ENCODE peak calls at places on chromosomes 1 and 21, in four cellular contexts. Z is HL-60, P is body of pancreas, N is brain microvascular endothelial cell. R is an unnamed sample.

GRCh38 chr1:233256191-233256590 is 39.3 kb downstream of the PCNX2 start:
- DNase-seq in Z (no peak), N (no peak), P (no peak), R (no peak)

GRCh38 chr1:44636711-44637589 is 37.3 kb downstream of the TMEM53 start:
- DNase-seq in P (no peak), N (no peak), Z (no peak), R (no peak)

GRCh38 chr1:119631433-119632102 is 16.5 kb downstream of the ZNF697 start:
- DNase-seq in P (peak; percentile 90), Z (no peak), N (peak; percentile 66), R (peak; percentile 93)

GRCh38 chr1:155186955-155187891 is 13.6 kb downstream of the TRIM46 start:
- DNase-seq in P (no peak), N (no peak), Z (no peak), R (peak; percentile 37)

GRCh38 chr1:199279872-199280649 is 641.2 kb downstream of the PTPRC start:
- DNase-seq in P (no peak), N (peak; percentile 46), Z (no peak), R (no peak)

GRCh38 chr1:178664278-178664677 is 60.8 kb upstream of the RALGPS2 start:
- DNase-seq in P (no peak), N (no peak), Z (peak; percentile 60), R (no peak)

GRCh38 chr1:119542492-119542946 is 35.5 kb downstream of the HSD3B1 start:
- DNase-seq in P (peak; percentile 73), Z (no peak), N (no peak), R (no peak)

GRCh38 chr1:42177551-42177981 is 13.0 kb upstream of the GUCA2A start:
- DNase-seq in N (peak; percentile 76), P (peak; percentile 28), Z (no peak), R (peak; percentile 60)

GRCh38 chr1:34946211-34946610 is 16.8 kb upstream of the DLGAP3 start:
- DNase-seq in Z (no peak), P (no peak), N (no peak), R (no peak)

GRCh38 chr1:166884040-166884642 is 8.1 kb upstream of the TADA1 start:
- DNase-seq in P (peak; percentile 39), Z (no peak), N (peak; percentile 24), R (peak; percentile 61)

GRCh38 chr1:243849089-243850012 is 692 bp downstream of the AKT3 start:
- DNase-seq in P (peak; percentile 42), Z (no peak), N (peak; percentile 63), R (peak; percentile 84)

GRCh38 chr1:27789511-27790154 is 16.6 kb downstream of the STX12 start:
- DNase-seq in Z (no peak), P (peak; percentile 44), N (peak; percentile 52), R (no peak)

GRCh38 chr21:38853421-38853919 is 47.7 kb downstream of the ETS2 start:
- DNase-seq in Z (peak; percentile 62), P (peak; percentile 33), N (peak; percentile 95), R (no peak)

GRCh38 chr1:190226006-190226405 is 251.7 kb downstream of the BRINP3 start:
- DNase-seq in P (no peak), N (no peak), Z (no peak), R (no peak)

GRCh38 chr1:241985787-241986186 is 13.1 kb downstream of the MAP1LC3C start:
- DNase-seq in Z (no peak), P (peak; percentile 41), N (peak; percentile 47), R (no peak)

GRCh38 chr21:15122241-15122640 is 57.4 kb upstream of the NRIP1 start:
- DNase-seq in N (no peak), P (peak; percentile 32), Z (no peak), R (no peak)

GRCh38 chr1:236862615-236863211 is 67.6 kb downstream of the MTR start:
- DNase-seq in P (peak; percentile 92), Z (no peak), N (no peak), R (no peak)

GRCh38 chr1:22216210-22216883 is 73.5 kb upstream of the WNT4 start:
- DNase-seq in Z (no peak), N (no peak), P (no peak), R (peak; percentile 68)

GRCh38 chr1:32338637-32339145 is 2.7 kb upstream of the MARCKSL1 start:
- DNase-seq in P (no peak), N (no peak), Z (no peak), R (no peak)

GRCh38 chr1:47870946-47871750 is 126.0 kb downstream of the TRABD2B start:
- DNase-seq in P (no peak), Z (no peak), N (no peak), R (no peak)

GRCh38 chr1:189662190-189662589 is 815.5 kb downstream of the BRINP3 start:
- DNase-seq in P (no peak), Z (no peak), N (no peak), R (no peak)

GRCh38 chr1:41882068-41882477 is 36.6 kb downstream of the HIVEP3 start:
- DNase-seq in N (no peak), Z (no peak), P (peak; percentile 75), R (no peak)

GRCh38 chr1:231424950-231425805 is 3.1 kb upstream of the EGLN1 start:
- DNase-seq in Z (no peak), N (no peak), P (peak; percentile 82), R (no peak)
- H3K27ac ChIP-seq in Z (no peak overlapping the region), N (no peak overlapping the region), P (peak overlapping the region; percentile 67), R (peak overlapping the region; percentile 8)

GRCh38 chr1:153374077-153374476 is 1.3 kb downstream of the S100A12 start:
- DNase-seq in N (no peak), P (no peak), Z (no peak), R (no peak)
- H3K4me3 ChIP-seq in N (no peak overlapping the region), P (no peak overlapping the region), Z (no peak overlapping the region), R (no peak overlapping the region)

DNA sequence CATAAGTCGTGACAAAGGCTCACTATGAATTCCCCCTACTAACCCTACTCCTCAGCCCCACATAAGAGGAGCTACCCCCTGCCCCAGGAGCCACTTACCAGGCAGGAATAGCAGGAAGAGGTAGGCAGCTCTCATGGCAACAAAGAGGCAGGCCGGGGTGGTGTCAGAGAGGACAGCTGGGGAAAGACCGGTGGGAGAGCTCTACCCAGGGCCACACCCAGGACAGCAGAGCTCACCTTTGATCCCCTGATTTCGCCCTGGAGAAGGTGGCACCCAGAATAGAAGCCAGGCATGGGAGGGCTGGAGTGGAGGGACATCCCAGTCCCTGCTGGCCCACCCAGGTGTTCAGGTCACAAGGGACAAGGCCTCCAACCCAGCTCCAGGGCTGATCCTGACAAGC is 2.3 kb downstream of the MFAP2 start:
- DNase-seq in N (no peak), Z (no peak), P (no peak), R (no peak)
- H3K27ac ChIP-seq in N (no peak overlapping the region), Z (no peak overlapping the region), P (no peak overlapping the region), R (peak overlapping the region; percentile 34)

GRCh38 chr1:160645386-160646063 is 1.3 kb downstream of the SLAMF1 start:
- DNase-seq in P (no peak), Z (no peak), N (no peak), R (no peak)
- H3K4me3 ChIP-seq in P (no peak overlapping the region), Z (no peak overlapping the region), N (no peak overlapping the region), R (no peak overlapping the region)

GRCh38 chr21:42102946-42103345 is 31.8 kb downstream of the UMODL1 start:
- DNase-seq in N (no peak), Z (no peak), P (no peak), R (no peak)
- H3K27ac ChIP-seq in N (no peak overlapping the region), Z (no peak overlapping the region), P (no peak overlapping the region), R (no peak overlapping the region)

R was measured in aorta.